ENCODE peak calls at places on chromosomes 3 and 15, in five cellular contexts. J is fibroblast of mammary gland; D is HFFc6; S is cardiac muscle cell; I is stimulated activated CD8-positive, alpha-beta memory T cell treated with anti-CD3 and anti-CD28 coated beads, Interleukin-15, amount 100 ng/mL, for 4 hours. U is an unnamed sample.

GRCh38 chr3:84967767-84968581 is 9.2 kb downstream of the CADM2 start:
- DNase-seq in J (no peak), D (no peak), S (no peak), I (no peak), U (no peak)

GRCh38 chr15:99344639-99345038 is 93.4 kb downstream of the LRRC28 start:
- DNase-seq in J (no peak), D (no peak), S (no peak), I (no peak), U (no peak)

GRCh38 chr15:47333758-47334157 is 383.5 kb upstream of the SEMA6D start:
- DNase-seq in J (no peak), D (no peak), S (no peak), I (no peak), U (no peak)

GRCh38 chr3:105367406-105368213 is 901 bp downstream of the ALCAM start:
- DNase-seq in J (peak; percentile 65), D (peak; percentile 65), S (peak; percentile 73), I (peak; percentile 22), U (peak; percentile 85)

GRCh38 chr15:65793813-65794104 is 1.7 kb upstream of the DENND4A start:
- DNase-seq in J (no peak), D (no peak), S (no peak), I (no peak), U (no peak)

GRCh38 chr15:69825941-69826817 is 271.5 kb downstream of the TLE3 start:
- DNase-seq in J (no peak), D (no peak), S (no peak), I (no peak), U (no peak)

GRCh38 chr3:49133226-49133951 is 539 bp upstream of the LAMB2 start:
- DNase-seq in J (peak; percentile 84), D (peak; percentile 81), S (peak; percentile 92), I (no peak), U (peak; percentile 33)

GRCh38 chr15:40031300-40031699 is 7.7 kb downstream of the SRP14 start:
- DNase-seq in J (no peak), D (no peak), S (no peak), I (no peak), U (no peak)

GRCh38 chr3:112086857-112087524 is 802 bp downstream of the C3orf52 start:
- DNase-seq in J (peak; percentile 50), D (peak; percentile 73), S (peak; percentile 12), I (no peak), U (no peak)

GRCh38 chr3:53242642-53243041 is 13.2 kb downstream of the TKT start:
- DNase-seq in J (peak; percentile 21), D (no peak), S (no peak), I (no peak), U (no peak)

GRCh38 chr3:9430733-9431132 is 33.3 kb downstream of the SETD5 start:
- DNase-seq in J (no peak), D (no peak), S (no peak), I (no peak), U (no peak)

GRCh38 chr3:182294256-182294655 is 499.0 kb upstream of the ATP11B start:
- DNase-seq in J (no peak), D (no peak), S (no peak), I (no peak), U (no peak)

GRCh38 chr15:92393287-92393993 is at the start of gene ST8SIA2:
- DNase-seq in J (peak; percentile 3), D (no peak), S (peak; percentile 26), I (no peak), U (no peak)

GRCh38 chr15:34708422-34708821 is 46.4 kb downstream of the GJD2 start:
- DNase-seq in J (peak; percentile 68), D (peak; percentile 38), S (peak; percentile 65), I (no peak), U (no peak)

GRCh38 chr3:127133971-127134370 is 59.0 kb upstream of the PRR23E start:
- DNase-seq in J (no peak), D (no peak), S (no peak), I (no peak), U (no peak)

U was measured in ascending aorta.